ENCODE peak calls at places on chromosomes 1 and 21, in seven cellular contexts. N is heart left ventricle, K is endodermal cell, Y is AG04450, L is neural progenitor cell, Z is tibial artery, D is IMR-90. E is an unnamed sample.
A peak's percentile ranks its signal among the peaks of the same experiment; 100 is the strongest.

GRCh38 chr1:240946926-240947325 is 335.0 kb upstream of the GREM2 start:
- DNase-seq in N (no peak), K (peak; percentile 59), Y (peak; percentile 32), L (peak; percentile 56), Z (no peak), D (peak; percentile 54), E (no peak)

GRCh38 chr1:203133969-203134725 is 6.6 kb downstream of the ADORA1 start:
- DNase-seq in N (no peak), K (no peak), Y (no peak), L (peak; percentile 43), Z (no peak), D (peak; percentile 49), E (no peak)

GRCh38 chr1:53577141-53578100 is 118.2 kb downstream of the DMRTB1 start:
- DNase-seq in N (no peak), K (peak; percentile 77), Y (no peak), L (peak; percentile 33), Z (no peak), D (no peak), E (no peak)

GRCh38 chr1:52367272-52367671 is 1.3 kb upstream of the CC2D1B start:
- DNase-seq in N (no peak), K (no peak), Y (no peak), L (no peak), Z (no peak), D (no peak), E (no peak)

GRCh38 chr1:35452086-35452485 is 105.1 kb downstream of the KIAA0319L start:
- DNase-seq in N (peak; percentile 30), K (no peak), Y (peak; percentile 32), L (no peak), Z (peak; percentile 51), D (peak; percentile 72), E (peak; percentile 42)

GRCh38 chr1:37250371-37250770 is 216.1 kb upstream of the GRIK3 start:
- DNase-seq in N (no peak), K (no peak), Y (no peak), L (no peak), Z (no peak), D (peak; percentile 13), E (no peak)

GRCh38 chr1:238252033-238252802 is 361.5 kb upstream of the ZP4 start:
- DNase-seq in N (peak; percentile 18), K (peak; percentile 91), Y (no peak), L (peak; percentile 65), Z (no peak), D (peak; percentile 33), E (no peak)

GRCh38 chr21:16742116-16742515 is 770.7 kb upstream of the CXADR start:
- DNase-seq in N (peak; percentile 19), K (no peak), Y (no peak), L (no peak), Z (peak; percentile 20), D (no peak), E (no peak)

GRCh38 chr1:145918992-145919939 is 749 bp upstream of the PEX11B start:
- DNase-seq in N (peak; percentile 56), K (peak; percentile 87), Y (no peak), L (peak; percentile 62), Z (peak; percentile 65), D (peak; percentile 53), E (peak; percentile 81)

GRCh38 chr1:37258068-37258467 is 216.3 kb upstream of the ZC3H12A start:
- DNase-seq in N (no peak), K (no peak), Y (no peak), L (no peak), Z (no peak), D (no peak), E (no peak)

GRCh38 chr1:233815865-233816264 is 88.6 kb upstream of the SLC35F3 start:
- DNase-seq in N (no peak), K (no peak), Y (no peak), L (no peak), Z (no peak), D (no peak), E (no peak)

GRCh38 chr1:7558921-7559869 is 211.9 kb upstream of the VAMP3 start:
- DNase-seq in N (no peak), K (no peak), Y (no peak), L (no peak), Z (no peak), D (no peak), E (no peak)

GRCh38 chr21:34510148-34511142 is 1.6 kb downstream of the KCNE1 start:
- DNase-seq in N (peak; percentile 82), K (peak; percentile 94), Y (no peak), L (peak; percentile 82), Z (peak; percentile 67), D (peak; percentile 68), E (peak; percentile 38)

GRCh38 chr1:89809556-89809955 is 11.3 kb upstream of the LRRC8D start:
- DNase-seq in N (no peak), K (no peak), Y (no peak), L (no peak), Z (no peak), D (peak; percentile 61), E (no peak)

GRCh38 chr1:73327180-73327793 is 870.7 kb downstream of the LRRIQ3 start:
- DNase-seq in N (no peak), K (no peak), Y (no peak), L (no peak), Z (no peak), D (no peak), E (no peak)

GRCh38 chr1:67261646-67262045 is 46.0 kb upstream of the IL12RB2 start:
- DNase-seq in N (no peak), K (peak; percentile 63), Y (no peak), L (peak; percentile 44), Z (no peak), D (no peak), E (no peak)

GRCh38 chr1:108583757-108584156 is 23.9 kb downstream of the EEIG2 start:
- DNase-seq in N (no peak), K (no peak), Y (no peak), L (no peak), Z (no peak), D (no peak), E (no peak)

GRCh38 chr1:68223714-68224113 is 8.6 kb downstream of the WLS start:
- DNase-seq in N (peak; percentile 42), K (no peak), Y (no peak), L (no peak), Z (no peak), D (no peak), E (no peak)

GRCh38 chr1:223765719-223766340 is 53.5 kb downstream of the CAPN2 start:
- DNase-seq in N (no peak), K (no peak), Y (no peak), L (no peak), Z (no peak), D (no peak), E (no peak)

GRCh38 chr1:109850827-109851226 is 59.8 kb upstream of the CSF1 start:
- DNase-seq in N (no peak), K (no peak), Y (no peak), L (no peak), Z (no peak), D (peak; percentile 60), E (no peak)

DNA sequence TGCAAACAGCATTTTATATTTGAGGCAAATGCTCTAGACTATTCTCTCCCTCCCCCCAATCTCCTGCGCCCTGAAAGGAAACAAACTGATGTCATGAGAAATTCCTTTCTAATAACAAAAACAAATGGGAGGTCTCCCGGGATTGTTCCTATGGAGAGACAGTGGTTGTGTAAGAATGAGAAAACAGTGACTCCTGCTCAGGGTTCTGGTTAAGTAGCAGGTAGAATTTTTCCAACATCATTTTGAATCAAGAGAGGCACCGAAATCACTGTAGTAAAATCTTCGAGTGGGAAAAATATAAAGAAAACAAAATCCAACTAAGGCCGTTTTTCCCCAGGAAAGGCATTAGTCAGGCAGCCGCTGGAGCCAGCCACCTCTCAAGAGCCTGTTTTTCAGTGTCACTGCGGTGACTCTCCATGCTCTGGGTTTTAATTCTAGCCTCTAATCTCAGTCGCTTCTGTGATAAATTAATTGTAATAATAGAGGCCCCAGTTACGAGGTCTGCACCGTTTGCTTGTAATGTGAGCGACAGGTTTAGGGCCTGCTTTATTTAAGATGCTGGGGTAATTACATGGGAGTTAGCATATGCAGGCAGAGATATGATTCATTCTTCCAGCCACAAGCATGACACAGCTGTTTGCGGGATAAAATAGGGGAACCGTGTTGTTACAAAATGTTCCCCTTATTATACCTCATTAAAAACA is 80.3 kb downstream of the RNF220 start:
- DNase-seq in N (peak; percentile 38), K (no peak), Y (peak; percentile 10), L (no peak), Z (peak; percentile 36), D (peak; percentile 79), E (no peak)
- H3K4me3 ChIP-seq in N (no peak overlapping the region), K (no peak overlapping the region), Y (no peak overlapping the region), L (no peak overlapping the region), Z (peak overlapping the region; percentile 0), D (no peak overlapping the region), E (no peak overlapping the region)

GRCh38 chr1:114558548-114558947 is 22.9 kb downstream of the BCAS2 start:
- DNase-seq in N (no peak), K (no peak), Y (no peak), L (peak; percentile 13), Z (no peak), D (no peak), E (no peak)
- TF ChIP-seq CTCF in N (peak; percentile 47), K (peak; percentile 74), Y (peak; percentile 12), L (peak; percentile 55), Z (no peak), D (peak; percentile 24), E (no peak)

DNA sequence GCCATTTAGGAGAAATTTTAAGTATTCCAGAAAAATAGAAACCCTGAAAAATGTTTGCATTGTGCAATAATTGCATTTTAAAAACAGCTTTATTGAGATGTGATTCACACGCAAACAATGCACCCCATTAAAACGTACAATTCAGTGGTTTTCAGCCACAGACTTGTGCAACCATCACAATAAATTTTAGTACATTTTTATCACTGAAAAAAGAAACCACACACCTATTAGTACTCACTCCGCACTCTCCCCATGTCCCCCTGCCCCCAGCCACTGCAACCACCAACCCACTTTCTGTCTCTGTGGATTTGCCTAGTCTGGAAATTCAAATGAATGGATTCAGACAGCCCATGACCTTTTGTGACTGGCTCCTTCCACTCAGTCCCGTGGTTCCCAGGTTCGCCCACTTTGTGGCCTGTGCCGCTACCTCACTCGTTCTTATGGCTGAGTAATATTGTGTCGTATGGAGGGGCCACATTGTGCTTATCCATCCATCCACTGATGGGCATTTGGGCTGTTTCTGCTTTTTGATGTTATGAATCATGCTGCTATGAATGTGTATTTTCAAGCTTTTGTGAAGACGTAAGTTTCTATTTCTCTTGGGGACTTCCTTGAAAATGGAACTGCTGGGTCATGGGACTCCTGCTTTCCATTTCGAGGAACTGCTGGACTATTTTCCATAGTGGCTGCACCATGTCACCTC is 147.7 kb upstream of the ARHGEF16 start:
- DNase-seq in N (no peak), K (no peak), Y (peak; percentile 34), L (no peak), Z (no peak), D (peak; percentile 72), E (no peak)
- H3K4me3 ChIP-seq in N (no peak overlapping the region), K (no peak overlapping the region), Y (no peak overlapping the region), L (no peak overlapping the region), Z (no peak overlapping the region), D (no peak overlapping the region), E (no peak overlapping the region)

DNA sequence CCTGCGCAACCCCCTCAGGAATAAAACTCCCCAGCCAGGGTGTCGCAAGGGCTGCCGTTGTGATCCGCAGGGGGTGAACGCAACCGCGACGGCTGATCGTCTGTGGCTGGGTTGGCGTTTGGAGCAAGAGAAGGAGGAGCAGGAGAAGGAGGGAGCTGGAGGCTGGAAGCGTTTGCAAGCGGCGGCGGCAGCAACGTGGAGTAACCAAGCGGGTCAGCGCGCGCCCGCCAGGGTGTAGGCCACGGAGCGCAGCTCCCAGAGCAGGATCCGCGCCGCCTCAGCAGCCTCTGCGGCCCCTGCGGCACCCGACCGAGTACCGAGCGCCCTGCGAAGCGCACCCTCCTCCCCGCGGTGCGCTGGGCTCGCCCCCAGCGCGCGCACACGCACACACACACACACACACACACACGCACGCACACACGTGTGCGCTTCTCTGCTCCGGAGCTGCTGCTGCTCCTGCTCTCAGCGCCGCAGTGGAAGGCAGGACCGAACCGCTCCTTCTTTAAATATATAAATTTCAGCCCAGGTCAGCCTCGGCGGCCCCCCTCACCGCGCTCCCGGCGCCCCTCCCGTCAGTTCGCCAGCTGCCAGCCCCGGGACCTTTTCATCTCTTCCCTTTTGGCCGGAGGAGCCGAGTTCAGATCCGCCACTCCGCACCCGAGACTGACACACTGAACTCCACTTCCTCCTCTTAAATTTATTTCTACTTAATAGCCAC is 696 bp downstream of the TGFB2 start:
- DNase-seq in N (peak; percentile 61), K (peak; percentile 85), Y (no peak), L (peak; percentile 80), Z (peak; percentile 72), D (peak; percentile 70), E (peak; percentile 49)
- TF ChIP-seq CTCF in N (peak; percentile 4), K (peak; percentile 25), Y (no peak), L (no peak), Z (no peak), D (no peak), E (no peak)

E was measured in gastrocnemius medialis.